ENCODE peak calls at places on chromosomes 1 and 21, in seven cellular contexts. H is fibroblast of mammary gland, F is cardiac muscle cell, N is Peyer's patch, D is choroid plexus epithelial cell, R is endothelial cell of umbilical vein, P is astrocyte. C is an unnamed sample.

GRCh38 chr1:206563367-206563953 is 48.8 kb downstream of the EIF2D start:
- DNase-seq in H (no peak), F (no peak), N (no peak), D (no peak), R (no peak), P (no peak), C (no peak)

GRCh38 chr1:77026640-77027039 is 159.4 kb downstream of the ST6GALNAC5 start:
- DNase-seq in H (no peak), F (no peak), N (no peak), D (no peak), R (no peak), P (no peak), C (no peak)

GRCh38 chr1:206144605-206145004 is 27.4 kb upstream of the AVPR1B start:
- DNase-seq in H (no peak), F (no peak), N (no peak), D (peak; percentile 2), R (no peak), P (no peak), C (no peak)

GRCh38 chr1:109785446-109786106 is 21.9 kb upstream of the EPS8L3 start:
- DNase-seq in H (no peak), F (no peak), N (peak; percentile 36), D (no peak), R (no peak), P (no peak), C (peak; percentile 7)

GRCh38 chr1:153324912-153325311 is 12.2 kb upstream of the PGLYRP3 start:
- DNase-seq in H (no peak), F (no peak), N (no peak), D (no peak), R (no peak), P (no peak), C (no peak)

GRCh38 chr1:31574749-31575372 is 1.5 kb upstream of the TINAGL1 start:
- DNase-seq in H (no peak), F (no peak), N (no peak), D (no peak), R (peak; percentile 34), P (no peak), C (no peak)

GRCh38 chr1:26274801-26275425 is 5.0 kb upstream of the SH3BGRL3 start:
- DNase-seq in H (peak; percentile 77), F (no peak), N (no peak), D (peak; percentile 79), R (no peak), P (peak; percentile 43), C (peak; percentile 90)

GRCh38 chr1:26739251-26739914 is 43.6 kb downstream of the ARID1A start:
- DNase-seq in H (no peak), F (no peak), N (no peak), D (no peak), R (no peak), P (no peak), C (no peak)

GRCh38 chr1:20351911-20352675 is 61.4 kb downstream of the VWA5B1 start:
- DNase-seq in H (no peak), F (no peak), N (no peak), D (no peak), R (no peak), P (no peak), C (no peak)

GRCh38 chr1:35650416-35650815 is 9.1 kb upstream of the PSMB2 start:
- DNase-seq in H (no peak), F (no peak), N (no peak), D (no peak), R (no peak), P (no peak), C (no peak)

GRCh38 chr1:212070720-212071302 is 35.3 kb downstream of the DTL start:
- DNase-seq in H (peak; percentile 65), F (peak; percentile 62), N (no peak), D (peak; percentile 84), R (peak; percentile 72), P (peak; percentile 38), C (no peak)

GRCh38 chr1:224399887-224400286 is 34.7 kb downstream of the WDR26 start:
- DNase-seq in H (no peak), F (no peak), N (no peak), D (no peak), R (no peak), P (no peak), C (no peak)

GRCh38 chr21:36388835-36389234 is 3.6 kb downstream of the CHAF1B start:
- DNase-seq in H (no peak), F (no peak), N (no peak), D (peak; percentile 53), R (no peak), P (peak; percentile 65), C (no peak)

GRCh38 chr1:221078260-221078965 is 199.2 kb downstream of the HLX start:
- DNase-seq in H (peak; percentile 50), F (no peak), N (no peak), D (no peak), R (no peak), P (peak; percentile 22), C (no peak)

GRCh38 chr1:229085291-229085690 is 185.6 kb upstream of the RAB4A start:
- DNase-seq in H (no peak), F (no peak), N (no peak), D (no peak), R (no peak), P (no peak), C (no peak)

GRCh38 chr1:41833519-41834000 is 85.2 kb downstream of the HIVEP3 start:
- DNase-seq in H (no peak), F (no peak), N (no peak), D (no peak), R (no peak), P (no peak), C (no peak)

GRCh38 chr1:47656719-47657685 is 219.2 kb downstream of the FOXD2 start:
- DNase-seq in H (peak; percentile 13), F (no peak), N (no peak), D (peak; percentile 95), R (peak; percentile 97), P (peak; percentile 18), C (no peak)

GRCh38 chr1:26602378-26602959 is 72.9 kb downstream of the RPS6KA1 start:
- DNase-seq in H (peak; percentile 71), F (peak; percentile 66), N (no peak), D (peak; percentile 78), R (peak; percentile 76), P (peak; percentile 31), C (no peak)

GRCh38 chr1:17798011-17798410 is 42.9 kb downstream of the ACTL8 start:
- DNase-seq in H (no peak), F (no peak), N (no peak), D (no peak), R (no peak), P (no peak), C (no peak)

GRCh38 chr1:200846421-200846820 is 26.4 kb upstream of the GPR25 start:
- DNase-seq in H (no peak), F (no peak), N (no peak), D (no peak), R (no peak), P (no peak), C (no peak)

GRCh38 chr1:34113887-34114286 is 51.1 kb downstream of the CSMD2 start:
- DNase-seq in H (peak; percentile 34), F (peak; percentile 23), N (no peak), D (peak; percentile 19), R (no peak), P (no peak), C (no peak)

GRCh38 chr1:47317841-47318240 is 3.9 kb upstream of the STIL start:
- DNase-seq in H (peak; percentile 79), F (no peak), N (no peak), D (peak; percentile 30), R (no peak), P (peak; percentile 90), C (no peak)

GRCh38 chr21:42102063-42102462 is 30.9 kb downstream of the UMODL1 start:
- DNase-seq in H (no peak), F (no peak), N (no peak), D (no peak), R (no peak), P (peak; percentile 81), C (no peak)

GRCh38 chr1:59674605-59675004 is 140.1 kb upstream of the HOOK1 start:
- DNase-seq in H (peak; percentile 80), F (no peak), N (no peak), D (peak; percentile 66), R (peak; percentile 83), P (no peak), C (peak; percentile 60)

GRCh38 chr1:17919525-17920439 is 164.6 kb downstream of the ACTL8 start:
- DNase-seq in H (peak; percentile 54), F (peak; percentile 86), N (no peak), D (peak; percentile 71), R (no peak), P (peak; percentile 29), C (no peak)

GRCh38 chr1:8040586-8040985 is 14.5 kb upstream of the ERRFI1 start:
- DNase-seq in H (peak; percentile 100), F (no peak), N (no peak), D (peak; percentile 98), R (peak; percentile 98), P (peak; percentile 99), C (no peak)

GRCh38 chr1:167344112-167344511 is 123.4 kb downstream of the POU2F1 start:
- DNase-seq in H (peak; percentile 43), F (no peak), N (no peak), D (peak; percentile 48), R (no peak), P (peak; percentile 92), C (no peak)

GRCh38 chr1:94532077-94532476 is 9.5 kb downstream of the F3 start:
- DNase-seq in H (no peak), F (no peak), N (no peak), D (no peak), R (no peak), P (no peak), C (no peak)
- TF ChIP-seq CTCF in H (no peak), F (no peak), N (peak; percentile 19), D (peak; percentile 23), R (no peak), P (no peak), C (no peak)

DNA sequence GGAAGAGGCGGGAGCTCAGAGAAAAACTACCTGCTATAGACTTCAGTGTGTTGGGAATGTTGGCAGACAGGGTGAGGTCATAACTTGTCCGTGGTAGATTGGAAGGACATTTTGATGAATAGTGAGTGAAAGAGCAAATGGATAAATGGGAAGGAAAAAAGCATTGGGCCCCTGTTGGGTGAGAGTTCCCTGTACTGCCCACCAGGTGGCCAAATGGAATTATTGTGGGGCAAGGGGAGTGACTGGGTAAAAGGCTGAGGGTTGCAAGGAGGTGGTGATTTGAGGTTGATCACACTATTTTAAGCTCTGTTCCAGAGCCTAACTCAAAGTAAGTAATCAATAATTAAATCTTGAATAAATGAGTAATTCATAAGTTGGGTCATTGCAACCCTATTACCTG is 60.4 kb downstream of the MRPS6 start:
- DNase-seq in H (no peak), F (no peak), N (no peak), D (no peak), R (no peak), P (no peak), C (no peak)
- TF ChIP-seq CTCF in H (peak; percentile 28), F (peak; percentile 28), N (peak; percentile 22), D (peak; percentile 46), R (peak; percentile 12), P (peak; percentile 13), C (peak; percentile 66)

GRCh38 chr1:235328271-235329138 is at the start of gene GGPS1:
- DNase-seq in H (peak; percentile 100), F (peak; percentile 99), N (peak; percentile 99), D (peak; percentile 100), R (peak; percentile 100), P (peak; percentile 99), C (peak; percentile 99)
- TF ChIP-seq CTCF in H (peak; percentile 12), F (no peak), N (peak; percentile 27), D (no peak), R (no peak), P (peak; percentile 14), C (peak; percentile 25)

DNA sequence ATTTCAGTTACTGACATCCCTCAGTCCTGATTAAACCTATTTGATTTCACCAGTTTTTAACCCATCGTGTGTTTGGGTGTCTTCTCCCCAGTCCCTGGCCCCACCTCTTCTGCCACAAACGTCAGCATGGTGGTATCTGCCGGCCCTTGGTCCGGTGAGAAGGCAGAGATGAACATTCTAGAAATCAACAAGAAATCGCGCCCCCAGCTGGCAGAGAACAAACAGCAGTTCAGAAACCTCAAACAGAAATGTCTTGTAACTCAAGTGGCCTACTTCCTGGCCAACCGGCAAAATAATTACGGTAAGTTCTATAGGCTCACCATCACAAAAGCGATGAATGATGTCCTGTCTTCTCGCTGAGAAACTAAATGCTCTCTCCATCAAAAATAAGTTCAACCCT is 28.7 kb downstream of the NBPF3 start:
- DNase-seq in H (peak; percentile 56), F (peak; percentile 23), N (no peak), D (peak; percentile 72), R (peak; percentile 16), P (no peak), C (no peak)
- TF ChIP-seq CTCF in H (peak; percentile 50), F (peak; percentile 57), N (peak; percentile 25), D (peak; percentile 71), R (peak; percentile 26), P (peak; percentile 10), C (peak; percentile 22)

C was measured in CD14-positive monocyte.